ENCODE peak calls at places on chromosome 12, in eight cellular contexts. D is lower leg skin, F is HL-60, L is OCI-LY7, W is dorsolateral prefrontal cortex, O is cardiac fibroblast, E is MM.1S, B is IMR-90. P is an unnamed sample.

GRCh38 chr12:115794659-115795081 is 482.8 kb downstream of the MED13L start:
- DNase-seq in D (no peak), F (no peak), L (no peak), W (no peak), O (no peak), E (no peak), B (no peak), P (no peak)

GRCh38 chr12:29088611-29089219 is 60.4 kb upstream of the FAR2 start:
- DNase-seq in D (no peak), F (no peak), L (no peak), W (no peak), O (peak; percentile 54), E (peak; percentile 41), B (peak; percentile 16), P (no peak)

GRCh38 chr12:127191124-127191523 is 1075.8 kb upstream of the TMEM132C start:
- DNase-seq in D (no peak), F (no peak), L (no peak), W (no peak), O (peak; percentile 79), E (no peak), B (peak; percentile 74), P (no peak)

GRCh38 chr12:129594098-129594497 is 309.7 kb downstream of the TMEM132D start:
- DNase-seq in D (no peak), F (no peak), L (no peak), W (no peak), O (no peak), E (no peak), B (no peak), P (no peak)

GRCh38 chr12:31471823-31472222 is 119.1 kb downstream of the DENND5B start:
- DNase-seq in D (no peak), F (no peak), L (no peak), W (no peak), O (no peak), E (no peak), B (no peak), P (no peak)

GRCh38 chr12:101749657-101750056 is 10.4 kb upstream of the SYCP3 start:
- DNase-seq in D (no peak), F (no peak), L (no peak), W (no peak), O (no peak), E (no peak), B (no peak), P (no peak)

GRCh38 chr12:75990189-75990912 is 41.2 kb downstream of the PHLDA1 start:
- DNase-seq in D (no peak), F (no peak), L (no peak), W (no peak), O (no peak), E (no peak), B (peak; percentile 20), P (no peak)

GRCh38 chr12:27733052-27733656 is 22.5 kb downstream of the MRPS35 start:
- DNase-seq in D (no peak), F (no peak), L (peak; percentile 51), W (no peak), O (peak; percentile 66), E (peak; percentile 48), B (peak; percentile 52), P (peak; percentile 56)

GRCh38 chr12:51183816-51184215 is 10.9 kb upstream of the TFCP2 start:
- DNase-seq in D (no peak), F (no peak), L (no peak), W (no peak), O (peak; percentile 14), E (no peak), B (peak; percentile 67), P (no peak)

GRCh38 chr12:68011882-68012207 is 22.6 kb downstream of the IFNG-AS1 start:
- DNase-seq in D (no peak), F (no peak), L (no peak), W (no peak), O (peak; percentile 16), E (no peak), B (peak; percentile 12), P (no peak)

GRCh38 chr12:64976131-64976530 is 145.0 kb downstream of the WIF1 start:
- DNase-seq in D (no peak), F (no peak), L (no peak), W (no peak), O (no peak), E (peak; percentile 50), B (no peak), P (peak; percentile 36)

GRCh38 chr12:29133680-29134079 is 15.4 kb upstream of the FAR2 start:
- DNase-seq in D (no peak), F (no peak), L (no peak), W (no peak), O (no peak), E (no peak), B (no peak), P (no peak)

GRCh38 chr12:29208935-29209701 is 60.0 kb downstream of the FAR2 start:
- DNase-seq in D (no peak), F (no peak), L (no peak), W (no peak), O (no peak), E (no peak), B (no peak), P (no peak)

GRCh38 chr12:9334964-9335363 is 126.8 kb upstream of the PZP start:
- DNase-seq in D (no peak), F (no peak), L (no peak), W (no peak), O (no peak), E (no peak), B (no peak), P (no peak)
- TF ChIP-seq CTCF in D (no peak), F (no peak), L (no peak), W (no peak), O (no peak), E (no peak), B (no peak), P (no peak)

GRCh38 chr12:5432011-5432400 is at the start of gene NTF3:
- DNase-seq in D (no peak), F (no peak), L (peak; percentile 82), W (no peak), O (peak; percentile 20), E (no peak), B (peak; percentile 76), P (no peak)

GRCh38 chr12:5434647-5434968 is 2.7 kb downstream of the NTF3 start:
- DNase-seq in D (no peak), F (no peak), L (no peak), W (no peak), O (no peak), E (no peak), B (no peak), P (no peak)

GRCh38 chr12:5435161-5435560 is 3.3 kb downstream of the NTF3 start:
- DNase-seq in D (no peak), F (no peak), L (no peak), W (no peak), O (no peak), E (no peak), B (no peak), P (no peak)

GRCh38 chr12:5433840-5434646 is 2.1 kb downstream of the NTF3 start:
- DNase-seq in D (no peak), F (no peak), L (no peak), W (no peak), O (no peak), E (no peak), B (no peak), P (no peak)

DNA sequence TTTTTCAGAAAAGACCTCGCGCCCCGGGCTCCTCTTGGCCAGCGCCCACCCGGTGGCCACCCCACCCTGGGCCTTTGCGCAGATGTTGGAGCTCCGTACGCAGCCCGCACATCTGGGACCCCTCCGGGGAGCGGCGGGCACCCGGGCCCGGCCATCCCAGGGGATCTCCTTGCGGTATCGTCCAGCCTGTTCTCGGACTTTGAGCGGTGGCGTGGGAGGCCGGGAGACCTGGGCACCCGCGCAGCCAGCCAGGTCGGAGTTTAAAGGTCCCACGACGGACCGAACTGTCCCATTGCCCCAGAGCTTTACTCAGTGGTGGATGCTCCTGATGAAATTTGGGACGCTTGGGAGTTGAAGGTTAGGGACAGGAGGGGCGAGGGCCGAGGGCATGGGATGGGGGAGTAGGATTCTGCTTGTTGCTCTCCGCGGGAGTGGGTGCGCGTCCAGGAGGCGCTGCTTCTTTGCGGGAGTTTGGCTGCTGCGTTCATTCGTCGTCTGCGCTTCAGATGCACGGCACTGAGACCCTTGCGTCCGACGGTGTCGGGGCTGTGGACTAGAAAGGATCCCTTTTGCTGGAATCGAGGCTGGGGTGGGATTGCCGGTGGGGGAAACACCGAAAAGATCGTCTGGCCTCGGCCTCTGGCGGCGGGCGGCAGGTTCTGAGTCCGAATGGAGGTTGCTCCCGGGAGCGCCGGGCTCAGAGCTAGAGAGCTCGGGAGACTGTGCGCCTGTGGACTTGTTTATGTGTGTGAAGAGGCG is 1.4 kb downstream of the NTF3 start:
- DNase-seq in D (no peak), F (no peak), L (no peak), W (no peak), O (no peak), E (no peak), B (peak; percentile 63), P (no peak)
- H3K4me3 ChIP-seq in D (peak overlapping the region; percentile 19), F (no peak overlapping the region), L (peak overlapping the region; percentile 93), W (peak overlapping the region; percentile 24), O (no peak overlapping the region), E (no peak overlapping the region), B (peak overlapping the region; percentile 94), P (no peak overlapping the region)

DNA sequence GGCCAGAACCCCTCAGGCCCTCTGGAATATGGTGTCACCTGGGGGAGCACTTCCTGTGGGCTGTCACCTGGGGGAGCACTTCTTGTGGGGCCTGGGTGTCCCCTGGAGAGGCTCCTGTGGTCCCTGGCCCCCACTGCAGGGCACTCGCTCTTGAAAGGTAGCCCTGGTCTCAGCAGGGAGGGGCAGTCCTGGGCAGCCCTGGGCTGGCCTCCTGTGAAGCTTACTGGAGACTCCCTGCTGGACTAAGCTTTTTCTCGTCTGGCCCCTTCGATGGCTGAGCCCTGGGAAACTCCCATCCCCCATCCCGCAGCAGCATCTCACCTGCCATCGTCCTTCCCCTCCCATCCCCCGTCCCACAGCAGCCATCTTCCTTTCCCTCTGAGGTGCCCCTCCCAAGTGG is 17.7 kb downstream of the FBRSL1 start:
- DNase-seq in D (no peak), F (no peak), L (no peak), W (no peak), O (no peak), E (no peak), B (no peak), P (no peak)
- TF ChIP-seq CTCF in D (no peak), F (no peak), L (peak; percentile 20), W (no peak), O (no peak), E (no peak), B (no peak), P (no peak)

DNA sequence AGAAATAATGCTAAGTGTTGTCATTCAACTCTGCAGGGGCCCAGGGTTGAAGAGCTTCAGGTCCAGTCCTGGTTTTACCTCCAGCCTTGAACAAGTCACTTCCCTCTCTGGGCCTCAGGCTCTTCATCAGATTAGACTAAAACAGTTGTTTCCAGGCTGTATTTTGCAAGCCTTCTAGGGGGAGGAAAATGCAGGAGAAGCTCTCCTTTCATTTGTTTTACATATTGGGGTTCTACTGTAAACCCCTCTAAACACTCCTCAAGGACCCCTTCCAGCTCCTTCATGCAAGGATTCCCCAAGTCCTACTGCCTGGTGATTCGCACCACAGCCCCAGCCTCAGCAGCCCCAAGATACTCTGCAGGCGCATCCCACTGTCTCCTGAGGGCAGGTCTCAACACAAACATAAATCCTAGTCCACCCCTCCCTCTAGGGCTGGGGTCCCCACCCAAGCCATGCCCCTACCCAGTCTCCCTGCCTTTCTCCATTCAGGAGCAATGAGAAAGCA is 2.7 kb downstream of the SDR9C7 start:
- DNase-seq in D (no peak), F (peak; percentile 88), L (peak; percentile 74), W (no peak), O (peak; percentile 82), E (no peak), B (peak; percentile 57), P (peak; percentile 74)
- H3K4me3 ChIP-seq in D (no peak overlapping the region), F (no peak overlapping the region), L (no peak overlapping the region), W (no peak overlapping the region), O (no peak overlapping the region), E (no peak overlapping the region), B (no peak overlapping the region), P (no peak overlapping the region)

GRCh38 chr12:6582196-6582595 is 14.1 kb upstream of the NOP2 start:
- DNase-seq in D (no peak), F (no peak), L (no peak), W (no peak), O (no peak), E (no peak), B (no peak), P (no peak)
- TF ChIP-seq CTCF in D (no peak), F (no peak), L (peak; percentile 41), W (no peak), O (no peak), E (peak; percentile 11), B (no peak), P (no peak)

P was measured in GM12865.